ENCODE peak calls at places on chromosome 18, in five cellular contexts. T is activated naive CD8-positive, alpha-beta T cell treated with anti-CD3 and anti-CD28 coated beads, Interleukin-2, amount 10 ng/mL, durations not matched to agents 7 days and 5 days; K is heart left ventricle; S is HEK293T; X is A172. V is an unnamed sample.

GRCh38 chr18:61893304-61893970 is 630 bp upstream of the RNF152 start:
- DNase-seq in T (peak; percentile 45), K (peak; percentile 69), S (peak; percentile 46), X (no peak), V (peak; percentile 72)

GRCh38 chr18:58762781-58763171 is 91.5 kb downstream of the MALT1 start:
- DNase-seq in T (no peak), K (no peak), S (no peak), X (no peak), V (no peak)

GRCh38 chr18:48997985-48998831 is 47.4 kb upstream of the SMAD7 start:
- DNase-seq in T (no peak), K (peak; percentile 73), S (peak; percentile 35), X (peak; percentile 93), V (no peak)

GRCh38 chr18:78915446-78916008 is 64.1 kb upstream of the SALL3 start:
- DNase-seq in T (no peak), K (no peak), S (no peak), X (no peak), V (no peak)

GRCh38 chr18:6757966-6758365 is 28.4 kb downstream of the ARHGAP28 start:
- DNase-seq in T (no peak), K (no peak), S (no peak), X (peak; percentile 67), V (no peak)

GRCh38 chr18:39037925-39038324 is 1472.3 kb upstream of the CELF4 start:
- DNase-seq in T (no peak), K (no peak), S (no peak), X (no peak), V (no peak)

GRCh38 chr18:32425466-32425865 is 45.2 kb downstream of the GAREM1 start:
- DNase-seq in T (no peak), K (no peak), S (no peak), X (no peak), V (no peak)

GRCh38 chr18:43422483-43422882 is 145.2 kb upstream of the SYT4 start:
- DNase-seq in T (no peak), K (no peak), S (peak; percentile 5), X (peak; percentile 0), V (no peak)

GRCh38 chr18:3250237-3251107 is 2.9 kb downstream of the MYL12A start:
- DNase-seq in T (no peak), K (no peak), S (no peak), X (peak; percentile 85), V (no peak)

GRCh38 chr18:28411806-28412205 is 234.9 kb upstream of the CDH2 start:
- DNase-seq in T (no peak), K (peak; percentile 75), S (no peak), X (no peak), V (no peak)

GRCh38 chr18:35131387-35132283 is 90.4 kb downstream of the MAPRE2 start:
- DNase-seq in T (no peak), K (no peak), S (no peak), X (no peak), V (no peak)

GRCh38 chr18:45423664-45424063 is 191.6 kb upstream of the SLC14A2 start:
- DNase-seq in T (no peak), K (no peak), S (no peak), X (no peak), V (no peak)

V was measured in right lobe of liver.